ENCODE peak calls at places on chromosomes 6 and 20, in six cellular contexts. One of them, this sample, is unnamed.

GRCh38 chr6:169170583-169170955 is 83.1 kb downstream of the THBS2 start:
- DNase-seq in choroid plexus epithelial cell: no peak
- DNase-seq in epithelial cell of esophagus: no peak
- DNase-seq in neural progenitor cell: no peak
- DNase-seq in right lobe of liver: no peak
- DNase-seq in AG04450: no peak
- DNase-seq in this sample: no peak

GRCh38 chr6:140636237-140636636 is 1261.8 kb upstream of the CITED2 start:
- DNase-seq in AG04450: no peak
- DNase-seq in choroid plexus epithelial cell: no peak
- DNase-seq in neural progenitor cell: no peak
- DNase-seq in epithelial cell of esophagus: no peak
- DNase-seq in right lobe of liver: no peak
- DNase-seq in this sample: no peak

GRCh38 chr6:18053555-18054445 is 66.4 kb upstream of the KIF13A start:
- DNase-seq in neural progenitor cell: no peak
- DNase-seq in choroid plexus epithelial cell: no peak
- DNase-seq in epithelial cell of esophagus: peak
- DNase-seq in AG04450: no peak
- DNase-seq in right lobe of liver: no peak
- DNase-seq in this sample: no peak

GRCh38 chr20:59235226-59235625 is 65.2 kb upstream of the EDN3 start:
- DNase-seq in AG04450: no peak
- DNase-seq in neural progenitor cell: no peak
- DNase-seq in epithelial cell of esophagus: no peak
- DNase-seq in right lobe of liver: no peak
- DNase-seq in choroid plexus epithelial cell: no peak
- DNase-seq in this sample: no peak

GRCh38 chr20:9699181-9699580 is 139.7 kb downstream of the PAK5 start:
- DNase-seq in neural progenitor cell: no peak
- DNase-seq in choroid plexus epithelial cell: peak
- DNase-seq in epithelial cell of esophagus: peak
- DNase-seq in right lobe of liver: no peak
- DNase-seq in AG04450: no peak
- DNase-seq in this sample: no peak

GRCh38 chr6:13614126-13614925 is 809 bp upstream of the NOL7 start:
- DNase-seq in neural progenitor cell: peak
- DNase-seq in AG04450: no peak
- DNase-seq in epithelial cell of esophagus: peak
- DNase-seq in right lobe of liver: peak
- DNase-seq in choroid plexus epithelial cell: peak
- DNase-seq in this sample: no peak

GRCh38 chr6:3607171-3607570 is 144.3 kb downstream of the PXDC1 start:
- DNase-seq in choroid plexus epithelial cell: no peak
- DNase-seq in right lobe of liver: no peak
- DNase-seq in AG04450: no peak
- DNase-seq in neural progenitor cell: no peak
- DNase-seq in epithelial cell of esophagus: no peak
- DNase-seq in this sample: no peak

GRCh38 chr20:48794360-48794759 is 33.4 kb downstream of the PREX1 start:
- DNase-seq in AG04450: no peak
- DNase-seq in right lobe of liver: no peak
- DNase-seq in epithelial cell of esophagus: no peak
- DNase-seq in choroid plexus epithelial cell: no peak
- DNase-seq in neural progenitor cell: peak
- DNase-seq in this sample: no peak

GRCh38 chr6:149060300-149060984 is 257.1 kb upstream of the TAB2 start:
- DNase-seq in epithelial cell of esophagus: no peak
- DNase-seq in choroid plexus epithelial cell: peak
- DNase-seq in neural progenitor cell: no peak
- DNase-seq in AG04450: no peak
- DNase-seq in right lobe of liver: no peak
- DNase-seq in this sample: no peak

GRCh38 chr6:54614499-54615195 is 231.9 kb upstream of the FAM83B start:
- DNase-seq in epithelial cell of esophagus: no peak
- DNase-seq in neural progenitor cell: peak
- DNase-seq in AG04450: no peak
- DNase-seq in right lobe of liver: no peak
- DNase-seq in choroid plexus epithelial cell: no peak
- DNase-seq in this sample: no peak

GRCh38 chr20:60055740-60056139 is 97.5 kb downstream of the CDH26 start:
- DNase-seq in epithelial cell of esophagus: peak
- DNase-seq in right lobe of liver: peak
- DNase-seq in choroid plexus epithelial cell: no peak
- DNase-seq in AG04450: no peak
- DNase-seq in neural progenitor cell: no peak
- DNase-seq in this sample: no peak

GRCh38 chr20:31859998-31860380 is 10.3 kb downstream of the DUSP15 start:
- DNase-seq in neural progenitor cell: no peak
- DNase-seq in AG04450: no peak
- DNase-seq in choroid plexus epithelial cell: no peak
- DNase-seq in epithelial cell of esophagus: no peak
- DNase-seq in right lobe of liver: no peak
- DNase-seq in this sample: no peak

GRCh38 chr6:168709991-168710390 is 269.0 kb downstream of the SMOC2 start:
- DNase-seq in right lobe of liver: no peak
- DNase-seq in neural progenitor cell: no peak
- DNase-seq in AG04450: no peak
- DNase-seq in epithelial cell of esophagus: no peak
- DNase-seq in choroid plexus epithelial cell: no peak
- DNase-seq in this sample: no peak

GRCh38 chr6:163554663-163555062 is 140.1 kb downstream of the QKI start:
- DNase-seq in choroid plexus epithelial cell: peak
- DNase-seq in right lobe of liver: peak
- DNase-seq in neural progenitor cell: peak
- DNase-seq in epithelial cell of esophagus: peak
- DNase-seq in AG04450: no peak
- DNase-seq in this sample: no peak

GRCh38 chr6:12602951-12603710 is 113.4 kb upstream of the PHACTR1 start:
- DNase-seq in AG04450: no peak
- DNase-seq in epithelial cell of esophagus: peak
- DNase-seq in choroid plexus epithelial cell: peak
- DNase-seq in neural progenitor cell: peak
- DNase-seq in right lobe of liver: no peak
- DNase-seq in this sample: no peak

GRCh38 chr20:20782747-20783146 is 70.3 kb upstream of the RALGAPA2 start:
- DNase-seq in right lobe of liver: no peak
- DNase-seq in AG04450: no peak
- DNase-seq in choroid plexus epithelial cell: no peak
- DNase-seq in epithelial cell of esophagus: no peak
- DNase-seq in neural progenitor cell: no peak
- DNase-seq in this sample: no peak

GRCh38 chr20:62101078-62101477 is 21.2 kb upstream of the LSM14B start:
- DNase-seq in neural progenitor cell: no peak
- DNase-seq in right lobe of liver: no peak
- DNase-seq in epithelial cell of esophagus: no peak
- DNase-seq in AG04450: no peak
- DNase-seq in choroid plexus epithelial cell: no peak
- DNase-seq in this sample: no peak

GRCh38 chr6:90885611-90886056 is 298.8 kb upstream of the MAP3K7 start:
- DNase-seq in choroid plexus epithelial cell: no peak
- DNase-seq in right lobe of liver: no peak
- DNase-seq in AG04450: no peak
- DNase-seq in neural progenitor cell: no peak
- DNase-seq in epithelial cell of esophagus: peak
- DNase-seq in this sample: no peak

GRCh38 chr20:53738039-53738944 is 144.7 kb upstream of the ZNF217 start:
- DNase-seq in neural progenitor cell: peak
- DNase-seq in right lobe of liver: peak
- DNase-seq in AG04450: peak
- DNase-seq in choroid plexus epithelial cell: peak
- DNase-seq in epithelial cell of esophagus: peak
- DNase-seq in this sample: peak

GRCh38 chr6:36178544-36178943 is 18.0 kb upstream of the BRPF3 start:
- DNase-seq in right lobe of liver: no peak
- DNase-seq in AG04450: no peak
- DNase-seq in epithelial cell of esophagus: no peak
- DNase-seq in choroid plexus epithelial cell: no peak
- DNase-seq in neural progenitor cell: no peak
- DNase-seq in this sample: no peak

GRCh38 chr20:35496481-35496880 is 33.0 kb downstream of the C20orf173 start:
- DNase-seq in epithelial cell of esophagus: no peak
- DNase-seq in AG04450: no peak
- DNase-seq in right lobe of liver: no peak
- DNase-seq in neural progenitor cell: no peak
- DNase-seq in choroid plexus epithelial cell: no peak
- DNase-seq in this sample: no peak

GRCh38 chr6:47149070-47149469 is 106.9 kb upstream of the ADGRF1 start:
- DNase-seq in right lobe of liver: no peak
- DNase-seq in epithelial cell of esophagus: no peak
- DNase-seq in choroid plexus epithelial cell: no peak
- DNase-seq in AG04450: no peak
- DNase-seq in neural progenitor cell: no peak
- DNase-seq in this sample: no peak

GRCh38 chr6:141307309-141307998 is 825.3 kb upstream of the GJE1 start:
- DNase-seq in neural progenitor cell: no peak
- DNase-seq in epithelial cell of esophagus: no peak
- DNase-seq in right lobe of liver: no peak
- DNase-seq in AG04450: no peak
- DNase-seq in choroid plexus epithelial cell: no peak
- DNase-seq in this sample: no peak

GRCh38 chr6:11491998-11492397 is 45.6 kb upstream of the TMEM170B start:
- DNase-seq in neural progenitor cell: no peak
- DNase-seq in choroid plexus epithelial cell: no peak
- DNase-seq in epithelial cell of esophagus: no peak
- DNase-seq in AG04450: no peak
- DNase-seq in right lobe of liver: no peak
- DNase-seq in this sample: no peak

GRCh38 chr6:131022691-131023090 is 40.4 kb downstream of the EPB41L2 start:
- DNase-seq in right lobe of liver: no peak
- DNase-seq in choroid plexus epithelial cell: no peak
- DNase-seq in neural progenitor cell: no peak
- DNase-seq in AG04450: no peak
- DNase-seq in epithelial cell of esophagus: no peak
- DNase-seq in this sample: no peak
- TF ChIP-seq CTCF in right lobe of liver: no peak
- TF ChIP-seq CTCF in choroid plexus epithelial cell: no peak
- TF ChIP-seq CTCF in neural progenitor cell: no peak
- TF ChIP-seq CTCF in AG04450: no peak
- TF ChIP-seq CTCF in epithelial cell of esophagus: no peak
- TF ChIP-seq CTCF in this sample: no peak

DNA sequence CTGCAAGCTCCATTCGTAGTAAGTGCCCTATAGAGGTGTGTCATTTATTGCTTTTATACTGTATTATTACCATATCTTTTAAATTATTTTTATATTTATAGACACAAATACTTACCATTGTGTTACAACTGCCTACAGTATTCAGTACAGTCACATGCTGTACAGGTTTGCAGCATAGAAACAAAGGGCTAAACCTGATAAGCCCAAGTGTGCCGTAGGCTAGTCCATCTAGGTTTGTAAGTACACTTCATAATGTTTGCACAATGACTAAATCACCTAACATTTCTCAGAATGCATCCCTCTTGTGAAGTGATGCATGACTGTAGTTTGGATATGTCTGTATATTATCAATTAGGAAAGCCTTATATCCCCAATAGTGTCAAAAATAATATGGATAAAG is 122.8 kb downstream of the CLVS2 start:
- DNase-seq in right lobe of liver: no peak
- DNase-seq in epithelial cell of esophagus: peak
- DNase-seq in choroid plexus epithelial cell: no peak
- DNase-seq in neural progenitor cell: no peak
- DNase-seq in AG04450: no peak
- DNase-seq in this sample: no peak
- H3K4me3 ChIP-seq in right lobe of liver: no peak
- H3K4me3 ChIP-seq in epithelial cell of esophagus: no peak
- H3K4me3 ChIP-seq in choroid plexus epithelial cell: no peak
- H3K4me3 ChIP-seq in neural progenitor cell: no peak
- H3K4me3 ChIP-seq in AG04450: no peak
- H3K4me3 ChIP-seq in this sample: no peak

GRCh38 chr6:33383427-33384185 is 8.0 kb upstream of the KIFC1 start:
- DNase-seq in right lobe of liver: no peak
- DNase-seq in neural progenitor cell: no peak
- DNase-seq in epithelial cell of esophagus: no peak
- DNase-seq in AG04450: no peak
- DNase-seq in choroid plexus epithelial cell: no peak
- DNase-seq in this sample: no peak

GRCh38 chr6:33380272-33380981 is 11.2 kb upstream of the KIFC1 start:
- DNase-seq in neural progenitor cell: no peak
- DNase-seq in choroid plexus epithelial cell: no peak
- DNase-seq in AG04450: no peak
- DNase-seq in right lobe of liver: no peak
- DNase-seq in epithelial cell of esophagus: peak
- DNase-seq in this sample: no peak

GRCh38 chr6:33390173-33390572 is 1.4 kb upstream of the KIFC1 start:
- DNase-seq in right lobe of liver: no peak
- DNase-seq in epithelial cell of esophagus: no peak
- DNase-seq in choroid plexus epithelial cell: no peak
- DNase-seq in AG04450: no peak
- DNase-seq in neural progenitor cell: no peak
- DNase-seq in this sample: no peak

DNA sequence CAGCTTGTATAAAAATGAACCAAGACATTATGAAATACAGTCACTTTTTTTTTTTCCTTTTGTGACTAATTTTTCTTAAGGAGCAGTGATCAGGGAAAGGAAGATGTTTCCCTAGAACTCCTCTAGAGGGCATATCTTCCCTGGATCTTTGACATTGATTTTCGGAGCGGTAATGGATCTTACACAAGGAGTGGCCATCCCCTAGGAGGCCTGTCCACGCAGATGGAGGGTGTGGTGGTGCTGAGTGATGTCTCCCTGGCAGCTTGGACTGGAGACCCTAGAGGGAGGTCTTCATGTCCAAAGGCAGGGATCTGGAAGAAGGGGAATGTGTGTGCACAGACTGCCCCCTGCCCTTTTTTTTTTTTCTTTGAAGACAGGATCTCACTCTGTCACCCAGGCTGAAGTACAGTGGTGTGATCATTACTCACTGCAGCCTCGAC is 7.0 kb upstream of the KIFC1 start:
- DNase-seq in epithelial cell of esophagus: peak
- DNase-seq in choroid plexus epithelial cell: peak
- DNase-seq in AG04450: peak
- DNase-seq in neural progenitor cell: peak
- DNase-seq in right lobe of liver: no peak
- DNase-seq in this sample: peak
- TF ChIP-seq CTCF in epithelial cell of esophagus: peak
- TF ChIP-seq CTCF in choroid plexus epithelial cell: peak
- TF ChIP-seq CTCF in AG04450: peak
- TF ChIP-seq CTCF in neural progenitor cell: peak
- TF ChIP-seq CTCF in right lobe of liver: no peak
- TF ChIP-seq CTCF in this sample: peak

DNA sequence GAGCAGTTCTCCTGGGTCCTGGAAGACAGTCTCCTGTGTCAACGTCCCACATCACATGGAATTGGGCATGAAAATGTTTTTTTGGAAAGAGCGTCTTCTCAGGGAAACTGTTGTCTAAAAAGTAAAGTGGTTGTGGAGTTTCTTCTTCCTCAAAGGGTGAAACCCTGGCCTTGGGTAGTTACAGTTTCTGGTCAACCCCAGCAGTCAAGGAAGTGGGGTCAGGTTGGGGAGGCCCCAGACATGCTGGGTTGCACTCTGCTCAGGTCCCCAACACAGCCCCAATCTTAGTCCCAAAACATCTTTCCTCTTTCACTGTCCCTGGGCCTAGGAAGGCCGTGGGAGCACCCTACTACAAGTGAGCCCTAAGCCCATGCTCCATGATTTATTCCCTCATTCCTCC is 996 bp upstream of the NFKBIE start:
- DNase-seq in epithelial cell of esophagus: no peak
- DNase-seq in right lobe of liver: no peak
- DNase-seq in neural progenitor cell: no peak
- DNase-seq in choroid plexus epithelial cell: no peak
- DNase-seq in AG04450: no peak
- DNase-seq in this sample: no peak
- H3K4me3 ChIP-seq in epithelial cell of esophagus: no peak
- H3K4me3 ChIP-seq in right lobe of liver: no peak
- H3K4me3 ChIP-seq in neural progenitor cell: no peak
- H3K4me3 ChIP-seq in choroid plexus epithelial cell: no peak
- H3K4me3 ChIP-seq in AG04450: no peak
- H3K4me3 ChIP-seq in this sample: no peak